ENCODE peak calls at places on chromosomes 11 and 22, in six cellular contexts. G is neuronal stem cell, S is H9, U is H1, C is trophoblast cell, X is IMR-90. N is an unnamed sample.

GRCh38 chr11:43515090-43515489 is 156.4 kb downstream of the TTC17 start:
- DNase-seq in U (no peak), C (no peak), X (no peak), S (peak; percentile 72), G (no peak), N (no peak)

GRCh38 chr11:76617553-76618265 is 52.8 kb downstream of the LRRC32 start:
- DNase-seq in U (no peak), C (no peak), X (peak; percentile 55), S (peak; percentile 3), G (no peak), N (no peak)

GRCh38 chr11:46294365-46295309 is 17.2 kb downstream of the CREB3L1 start:
- DNase-seq in G (peak; percentile 70), U (peak; percentile 53), S (peak; percentile 79), C (no peak), X (peak; percentile 97), N (peak; percentile 97)

GRCh38 chr22:46381731-46382130 is 46.2 kb downstream of the TRMU start:
- DNase-seq in C (no peak), G (no peak), U (no peak), S (no peak), X (no peak), N (no peak)

GRCh38 chr11:117839234-117839882 is 14.8 kb upstream of the FXYD2 start:
- DNase-seq in S (peak; percentile 18), X (no peak), U (no peak), C (no peak), G (no peak), N (no peak)

GRCh38 chr11:223921-224320 is 12.2 kb downstream of the SIRT3 start:
- DNase-seq in G (no peak), S (no peak), C (no peak), U (no peak), X (no peak), N (no peak)

GRCh38 chr11:66932543-66932942 is 25.6 kb downstream of the PC start:
- DNase-seq in S (no peak), U (no peak), X (no peak), C (no peak), G (no peak), N (no peak)

GRCh38 chr22:17943533-17944204 is 80.7 kb downstream of the MICAL3 start:
- DNase-seq in G (no peak), S (no peak), X (no peak), U (no peak), C (no peak), N (no peak)

GRCh38 chr11:68525930-68526329 is 65.4 kb downstream of the PPP6R3 start:
- DNase-seq in G (no peak), X (peak; percentile 47), C (peak; percentile 18), S (no peak), U (no peak), N (no peak)

GRCh38 chr22:32183625-32184024 is 21.2 kb downstream of the RFPL2 start:
- DNase-seq in G (no peak), U (no peak), C (no peak), S (no peak), X (no peak), N (no peak)

GRCh38 chr22:38631724-38632123 is 24.5 kb downstream of the FAM227A start:
- DNase-seq in G (no peak), U (no peak), S (no peak), X (no peak), C (no peak), N (no peak)

GRCh38 chr22:25834490-25834889 is 92.5 kb downstream of the MYO18B start:
- DNase-seq in G (no peak), X (no peak), S (no peak), U (no peak), C (no peak), N (no peak)

GRCh38 chr11:17979770-17980371 is 33.0 kb downstream of the SERGEF start:
- DNase-seq in U (no peak), X (peak; percentile 5), S (peak; percentile 64), C (peak; percentile 12), G (peak; percentile 44), N (peak; percentile 24)

GRCh38 chr22:23534851-23535717 is 45.0 kb downstream of the IGLL1 start:
- DNase-seq in G (no peak), X (no peak), C (no peak), S (peak; percentile 31), U (no peak), N (no peak)
- H3K4me2 ChIP-seq in G (no peak overlapping the region), X (no peak overlapping the region), C (no peak overlapping the region), S (no peak overlapping the region), U (peak overlapping the region; percentile 44), N (no peak overlapping the region)

DNA sequence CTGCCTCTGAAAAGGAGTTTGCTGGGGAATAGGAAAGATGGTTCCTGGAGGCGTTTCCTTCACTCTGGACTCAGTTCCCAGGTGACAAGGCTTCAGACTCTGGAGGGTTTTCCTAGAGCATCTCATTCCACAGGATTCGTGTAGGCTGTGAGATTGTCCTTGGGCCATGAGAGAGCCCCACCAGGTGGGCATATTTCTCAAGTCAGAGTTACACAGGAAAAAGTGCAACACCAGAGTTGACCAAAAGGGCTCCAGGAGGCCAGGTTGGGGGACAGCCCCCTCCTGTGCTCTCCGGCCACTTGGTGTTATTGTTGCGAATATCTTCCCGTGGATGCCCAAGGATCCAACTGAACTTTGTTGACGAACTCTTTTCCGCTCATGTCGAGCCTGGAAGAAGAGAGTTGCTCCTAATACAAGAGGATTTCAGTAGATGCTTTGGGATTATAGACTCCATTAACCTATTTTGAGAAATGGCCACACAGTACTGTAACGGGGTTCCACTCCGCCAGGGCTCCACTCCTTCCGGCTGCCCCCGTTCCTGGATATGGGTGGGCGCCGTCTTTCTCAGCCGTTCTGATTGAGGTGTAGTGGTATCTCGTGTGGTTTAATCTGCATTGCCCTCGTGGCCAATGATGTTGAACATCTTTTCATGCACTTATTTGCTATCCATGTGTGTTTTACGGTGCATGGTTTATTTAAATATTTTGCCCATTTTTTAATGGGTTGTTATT is 580.3 kb downstream of the BRD1 start:
- DNase-seq in G (no peak), C (no peak), X (no peak), S (peak; percentile 16), U (no peak), N (no peak)
- H2AK5ac ChIP-seq in G (no peak overlapping the region), C (no peak overlapping the region), X (no peak overlapping the region), S (no peak overlapping the region), U (no peak overlapping the region), N (no peak overlapping the region)

GRCh38 chr22:23233746-23234408 is 53.6 kb downstream of the BCR start:
- DNase-seq in G (no peak), U (no peak), S (no peak), X (peak; percentile 92), C (no peak), N (peak; percentile 34)
- H3K14ac ChIP-seq in G (peak overlapping the region; percentile 58), U (no peak overlapping the region), S (no peak overlapping the region), X (no peak overlapping the region), C (no peak overlapping the region), N (no peak overlapping the region)

GRCh38 chr11:12815150-12815523 is 140.9 kb downstream of the TEAD1 start:
- DNase-seq in U (no peak), X (no peak), C (no peak), G (no peak), S (no peak), N (no peak)

GRCh38 chr11:12817681-12818332 is 143.6 kb downstream of the TEAD1 start:
- DNase-seq in C (no peak), X (peak; percentile 49), S (no peak), G (no peak), U (no peak), N (peak; percentile 54)

GRCh38 chr11:12815931-12816494 is 141.8 kb downstream of the TEAD1 start:
- DNase-seq in G (no peak), S (no peak), C (no peak), U (no peak), X (no peak), N (no peak)

GRCh38 chr11:12822623-12823022 is 148.4 kb downstream of the TEAD1 start:
- DNase-seq in G (no peak), U (no peak), C (no peak), S (no peak), X (no peak), N (no peak)

GRCh38 chr11:12818333-12819015 is 144.3 kb downstream of the TEAD1 start:
- DNase-seq in C (no peak), S (no peak), X (peak; percentile 89), G (no peak), U (no peak), N (peak; percentile 93)
- H3K4me2 ChIP-seq in C (no peak overlapping the region), S (no peak overlapping the region), X (peak overlapping the region; percentile 26), G (no peak overlapping the region), U (no peak overlapping the region), N (no peak overlapping the region)

GRCh38 chr22:50356186-50356585 is 13.1 kb downstream of the PPP6R2 start:
- DNase-seq in S (no peak), X (no peak), G (no peak), U (no peak), C (peak; percentile 58), N (no peak)

GRCh38 chr22:50360578-50360977 is 17.5 kb downstream of the PPP6R2 start:
- DNase-seq in C (no peak), X (no peak), G (no peak), S (no peak), U (no peak), N (no peak)

GRCh38 chr22:50357222-50357621 is 14.1 kb downstream of the PPP6R2 start:
- DNase-seq in X (no peak), C (no peak), U (no peak), S (no peak), G (no peak), N (no peak)

GRCh38 chr22:50361222-50361621 is 18.1 kb downstream of the PPP6R2 start:
- DNase-seq in U (no peak), G (no peak), C (no peak), S (no peak), X (no peak), N (no peak)

GRCh38 chr22:50357756-50358155 is 14.6 kb downstream of the PPP6R2 start:
- DNase-seq in C (peak; percentile 64), X (no peak), U (no peak), S (no peak), G (no peak), N (no peak)
- H2AK5ac ChIP-seq in C (no peak overlapping the region), X (no peak overlapping the region), U (no peak overlapping the region), S (no peak overlapping the region), G (no peak overlapping the region), N (no peak overlapping the region)